ENCODE peak calls at places on chromosome 10, in ten cellular contexts. O is NCI-H1092, E is germinal center, Y is nucleus accumbens, T is kidney glomerular epithelial cell, R is H7, Z is aorta, F is NCI-H146, Q is AG09309, N is sigmoid colon. X is an unnamed sample.

GRCh38 chr10:129621062-129621461 is 154.0 kb downstream of the MGMT start:
- DNase-seq in F (no peak), R (no peak), Q (no peak), Y (no peak), E (no peak), Z (no peak), N (no peak), T (no peak), O (no peak), X (no peak)

GRCh38 chr10:24414597-24414996 is 205.7 kb downstream of the KIAA1217 start:
- DNase-seq in T (no peak), F (no peak), R (no peak), N (no peak), Z (no peak), Q (no peak), Y (no peak), O (no peak), E (no peak), X (peak; percentile 74)

GRCh38 chr10:131697461-131698128 is 203.2 kb upstream of the PPP2R2D start:
- DNase-seq in O (no peak), Z (no peak), T (no peak), F (no peak), R (peak; percentile 11), Y (no peak), N (no peak), Q (no peak), E (no peak), X (no peak)

GRCh38 chr10:62637249-62638061 is 167.1 kb upstream of the ADO start:
- DNase-seq in Q (no peak), T (peak; percentile 44), F (no peak), Z (no peak), E (no peak), Y (no peak), O (no peak), R (no peak), N (no peak), X (no peak)

GRCh38 chr10:32411797-32412498 is 34.0 kb upstream of the CCDC7 start:
- DNase-seq in Q (no peak), R (no peak), Z (no peak), Y (no peak), N (no peak), O (no peak), T (no peak), E (no peak), F (no peak), X (no peak)

GRCh38 chr10:112639291-112639690 is 192.3 kb downstream of the VTI1A start:
- DNase-seq in E (no peak), T (no peak), R (no peak), N (no peak), F (no peak), Y (no peak), Q (no peak), O (no peak), Z (no peak), X (no peak)

GRCh38 chr10:88244781-88245350 is 338.3 kb downstream of the RNLS start:
- DNase-seq in N (no peak), Q (no peak), T (no peak), Y (no peak), E (no peak), R (no peak), F (no peak), Z (no peak), O (no peak), X (no peak)

GRCh38 chr10:128092454-128092853 is 33.8 kb downstream of the MKI67 start:
- DNase-seq in O (no peak), Y (no peak), E (no peak), Z (no peak), T (no peak), F (no peak), N (no peak), R (no peak), Q (no peak), X (no peak)

GRCh38 chr10:10164845-10165244 is 852.8 kb upstream of the CELF2 start:
- DNase-seq in Y (no peak), N (no peak), T (no peak), Z (no peak), R (peak; percentile 3), O (no peak), E (no peak), Q (no peak), F (no peak), X (no peak)

GRCh38 chr10:61896854-61897661 is 4.4 kb upstream of the ARID5B start:
- DNase-seq in E (peak; percentile 88), N (peak; percentile 73), O (no peak), R (peak; percentile 92), T (no peak), Z (peak; percentile 76), Y (peak; percentile 51), Q (no peak), F (peak; percentile 84), X (peak; percentile 62)

GRCh38 chr10:85646312-85646711 is 720.3 kb downstream of the GRID1 start:
- DNase-seq in Z (no peak), Q (no peak), F (peak; percentile 46), O (peak; percentile 10), Y (peak; percentile 12), T (peak; percentile 60), N (no peak), E (no peak), R (no peak), X (no peak)

GRCh38 chr10:60048146-60048545 is 141.8 kb upstream of the CCDC6 start:
- DNase-seq in Z (no peak), Q (no peak), E (no peak), R (peak; percentile 62), Y (no peak), O (no peak), N (no peak), F (peak; percentile 37), T (peak; percentile 51), X (peak; percentile 61)

GRCh38 chr10:72027498-72027897 is 60.9 kb downstream of the SPOCK2 start:
- DNase-seq in R (no peak), Y (no peak), Q (no peak), F (no peak), E (no peak), N (no peak), Z (no peak), T (peak; percentile 36), O (no peak), X (no peak)

GRCh38 chr10:60313589-60313952 is 76.1 kb downstream of the ANK3 start:
- DNase-seq in R (no peak), Y (no peak), N (no peak), Z (no peak), O (no peak), F (no peak), E (no peak), T (no peak), Q (no peak), X (no peak)

GRCh38 chr10:46545861-46546590 is 10.4 kb downstream of the GPRIN2 start:
- DNase-seq in N (peak; percentile 63), F (no peak), R (no peak), T (no peak), O (no peak), Y (no peak), Z (peak; percentile 47), Q (no peak), E (no peak), X (no peak)

GRCh38 chr10:94991243-94991888 is 52.9 kb downstream of the CYP2C9 start:
- DNase-seq in R (no peak), N (no peak), O (no peak), Z (no peak), E (no peak), Q (no peak), Y (no peak), F (no peak), T (no peak), X (no peak)

GRCh38 chr10:56470701-56471100 is 109.6 kb upstream of the ZWINT start:
- DNase-seq in R (no peak), O (no peak), Z (no peak), E (no peak), Q (no peak), F (no peak), T (no peak), N (no peak), Y (no peak), X (no peak)

GRCh38 chr10:86597306-86597705 is 57.0 kb upstream of the OPN4 start:
- DNase-seq in T (no peak), O (no peak), E (no peak), Y (no peak), N (no peak), Q (no peak), R (no peak), Z (no peak), F (no peak), X (no peak)

GRCh38 chr10:62993121-62993520 is 140.0 kb upstream of the NRBF2 start:
- DNase-seq in Z (no peak), Q (no peak), N (no peak), T (no peak), F (no peak), E (no peak), O (no peak), Y (no peak), R (no peak), X (no peak)

GRCh38 chr10:46217749-46218453 is 68.9 kb upstream of the ANTXRL start:
- DNase-seq in Q (no peak), F (no peak), N (no peak), R (peak; percentile 25), T (no peak), Z (no peak), E (no peak), Y (no peak), O (no peak), X (no peak)

GRCh38 chr10:103394180-103394579 is 2.1 kb downstream of the ATP5MK start:
- DNase-seq in N (no peak), T (peak; percentile 30), E (no peak), F (no peak), R (no peak), O (no peak), Q (no peak), Z (no peak), Y (no peak), X (no peak)

GRCh38 chr10:122446668-122447410 is 7.6 kb upstream of the ARMS2 start:
- DNase-seq in T (no peak), Q (no peak), F (peak; percentile 34), Y (no peak), N (no peak), E (no peak), R (peak; percentile 35), O (no peak), Z (no peak), X (peak; percentile 52)

GRCh38 chr10:63057509-63057908 is 75.6 kb upstream of the NRBF2 start:
- DNase-seq in E (no peak), Y (no peak), F (no peak), T (no peak), Q (no peak), Z (no peak), O (no peak), R (no peak), N (no peak), X (no peak)

GRCh38 chr10:70715853-70716795 is 43.8 kb downstream of the ADAMTS14 start:
- DNase-seq in T (no peak), Z (no peak), Q (no peak), N (no peak), E (no peak), Y (no peak), O (peak; percentile 56), F (peak; percentile 99), R (peak; percentile 68), X (no peak)

GRCh38 chr10:71975891-71976725 is 11.9 kb downstream of the CHST3 start:
- DNase-seq in Q (no peak), Z (peak; percentile 80), Y (peak; percentile 77), T (peak; percentile 39), R (peak; percentile 48), N (peak; percentile 86), E (no peak), F (no peak), O (no peak), X (peak; percentile 46)

GRCh38 chr10:58240531-58240930 is 27.2 kb downstream of the IPMK start:
- DNase-seq in O (no peak), T (no peak), F (no peak), R (no peak), Y (no peak), Z (no peak), E (no peak), Q (no peak), N (no peak), X (no peak)

GRCh38 chr10:123573236-123574147 is 92.7 kb upstream of the GPR26 start:
- DNase-seq in T (peak; percentile 5), N (peak; percentile 40), Y (no peak), F (peak; percentile 81), E (peak; percentile 57), Q (no peak), R (peak; percentile 93), Z (no peak), O (peak; percentile 8), X (peak; percentile 46)

GRCh38 chr10:122263971-122264370 is 7.1 kb upstream of the BTBD16 start:
- DNase-seq in E (no peak), Q (peak; percentile 69), N (peak; percentile 20), R (no peak), F (no peak), O (no peak), Z (no peak), Y (no peak), T (peak; percentile 76), X (peak; percentile 72)